ENCODE peak calls at places on chromosomes 16 and 17, in six cellular contexts. W is IMR-90; L is stimulated activated CD8-positive, alpha-beta memory T cell treated with anti-CD3 and anti-CD28 coated beads, Interleukin-4, amount 100 ng/mL, for 24 hours; X is T follicular helper cell; E is skeletal muscle cell; O is ACHN. A is an unnamed sample.
A peak's percentile ranks its signal among the peaks of the same experiment; 100 is the strongest.

GRCh38 chr17:14205992-14206461 is 30.6 kb downstream of the CDRT15 start:
- DNase-seq in L (peak; percentile 36), X (peak; percentile 48), E (no peak), O (peak; percentile 25), W (no peak), A (no peak)

GRCh38 chr17:40452074-40452787 is 9.0 kb downstream of the IGFBP4 start:
- DNase-seq in L (no peak), E (peak; percentile 73), X (no peak), O (no peak), W (peak; percentile 93), A (no peak)

GRCh38 chr17:67289174-67289876 is 44.3 kb upstream of the HELZ start:
- DNase-seq in X (no peak), W (peak; percentile 55), O (no peak), E (peak; percentile 75), L (no peak), A (no peak)

GRCh38 chr16:85685251-85685650 is 3.5 kb downstream of the GINS2 start:
- DNase-seq in W (no peak), L (no peak), X (no peak), E (no peak), O (no peak), A (no peak)

GRCh38 chr17:77353684-77354419 is 213.1 kb downstream of the SEC14L1 start:
- DNase-seq in O (no peak), L (no peak), X (no peak), W (peak; percentile 53), E (no peak), A (no peak)

GRCh38 chr17:61106354-61106753 is 293.3 kb upstream of the TBX2 start:
- DNase-seq in O (no peak), L (no peak), W (no peak), X (no peak), E (no peak), A (no peak)

GRCh38 chr16:81451753-81452680 is 7.4 kb downstream of the CMIP start:
- DNase-seq in O (no peak), L (no peak), W (peak; percentile 11), X (peak; percentile 25), E (no peak), A (peak; percentile 77)

GRCh38 chr16:51151951-51152663 is 1.0 kb upstream of the SALL1 start:
- DNase-seq in X (no peak), L (no peak), E (peak; percentile 83), O (peak; percentile 92), W (peak; percentile 80), A (no peak)

GRCh38 chr17:78957076-78957475 is 22.6 kb downstream of the LGALS3BP start:
- DNase-seq in L (no peak), W (peak; percentile 75), X (no peak), E (peak; percentile 62), O (no peak), A (no peak)

GRCh38 chr16:2468725-2469398 is 2.2 kb upstream of the NTN3 start:
- DNase-seq in L (no peak), X (no peak), W (no peak), O (no peak), E (no peak), A (peak; percentile 28)

A was measured in HL-60.